ENCODE peak calls at places on chromosomes 4 and X, in eight cellular contexts. One of them, this sample, is unnamed.

GRCh38 chr4:139800082-139800481 is 134.5 kb downstream of the MGST2 start:
- DNase-seq in A673: no peak
- DNase-seq in glutamatergic neuron: no peak
- DNase-seq in CD4-positive, alpha-beta T cell: no peak
- DNase-seq in A549: no peak
- DNase-seq in activated B cell treated with CpG ODN at 0.5 μM for 24 hours: no peak
- DNase-seq in lower leg skin: no peak
- DNase-seq in heart right ventricle: no peak
- DNase-seq in this sample: no peak

GRCh38 chr4:7186516-7187296 is 5.6 kb upstream of the SORCS2 start:
- DNase-seq in A673: no peak
- DNase-seq in heart right ventricle: no peak
- DNase-seq in A549: no peak
- DNase-seq in activated B cell treated with CpG ODN at 0.5 μM for 24 hours: no peak
- DNase-seq in glutamatergic neuron: no peak
- DNase-seq in CD4-positive, alpha-beta T cell: no peak
- DNase-seq in lower leg skin: peak; percentile 74
- DNase-seq in this sample: no peak

GRCh38 chr4:41814565-41814964 is 66.0 kb upstream of the PHOX2B start:
- DNase-seq in CD4-positive, alpha-beta T cell: no peak
- DNase-seq in heart right ventricle: peak; percentile 11
- DNase-seq in glutamatergic neuron: peak; percentile 54
- DNase-seq in lower leg skin: no peak
- DNase-seq in A549: no peak
- DNase-seq in A673: peak; percentile 14
- DNase-seq in activated B cell treated with CpG ODN at 0.5 μM for 24 hours: no peak
- DNase-seq in this sample: no peak

GRCh38 chrX:13906103-13906502 is 89.2 kb upstream of the GPM6B start:
- DNase-seq in glutamatergic neuron: no peak
- DNase-seq in heart right ventricle: no peak
- DNase-seq in A673: peak; percentile 58
- DNase-seq in A549: no peak
- DNase-seq in CD4-positive, alpha-beta T cell: no peak
- DNase-seq in activated B cell treated with CpG ODN at 0.5 μM for 24 hours: no peak
- DNase-seq in lower leg skin: no peak
- DNase-seq in this sample: no peak

GRCh38 chr4:142243250-142243649 is 602.9 kb downstream of the INPP4B start:
- DNase-seq in activated B cell treated with CpG ODN at 0.5 μM for 24 hours: no peak
- DNase-seq in A673: no peak
- DNase-seq in CD4-positive, alpha-beta T cell: no peak
- DNase-seq in glutamatergic neuron: no peak
- DNase-seq in A549: no peak
- DNase-seq in lower leg skin: no peak
- DNase-seq in heart right ventricle: no peak
- DNase-seq in this sample: no peak

GRCh38 chrX:4588056-4588455 is 874.6 kb upstream of the PRKX start:
- DNase-seq in lower leg skin: no peak
- DNase-seq in activated B cell treated with CpG ODN at 0.5 μM for 24 hours: no peak
- DNase-seq in CD4-positive, alpha-beta T cell: no peak
- DNase-seq in A549: no peak
- DNase-seq in glutamatergic neuron: no peak
- DNase-seq in A673: peak; percentile 72
- DNase-seq in heart right ventricle: no peak
- DNase-seq in this sample: no peak

GRCh38 chr4:33429971-33430370 is 2709.8 kb downstream of the PCDH7 start:
- DNase-seq in lower leg skin: no peak
- DNase-seq in A549: no peak
- DNase-seq in activated B cell treated with CpG ODN at 0.5 μM for 24 hours: no peak
- DNase-seq in heart right ventricle: no peak
- DNase-seq in CD4-positive, alpha-beta T cell: no peak
- DNase-seq in glutamatergic neuron: no peak
- DNase-seq in A673: no peak
- DNase-seq in this sample: no peak

GRCh38 chrX:9352683-9353430 is 112.0 kb upstream of the TBL1X start:
- DNase-seq in lower leg skin: no peak
- DNase-seq in A673: no peak
- DNase-seq in activated B cell treated with CpG ODN at 0.5 μM for 24 hours: no peak
- DNase-seq in A549: no peak
- DNase-seq in glutamatergic neuron: no peak
- DNase-seq in CD4-positive, alpha-beta T cell: no peak
- DNase-seq in heart right ventricle: no peak
- DNase-seq in this sample: peak; percentile 78

GRCh38 chrX:153766098-153766817 is 2.2 kb downstream of the PLXNB3 start:
- DNase-seq in glutamatergic neuron: peak; percentile 28
- DNase-seq in CD4-positive, alpha-beta T cell: no peak
- DNase-seq in lower leg skin: no peak
- DNase-seq in heart right ventricle: peak; percentile 11
- DNase-seq in A549: no peak
- DNase-seq in activated B cell treated with CpG ODN at 0.5 μM for 24 hours: no peak
- DNase-seq in A673: peak; percentile 28
- DNase-seq in this sample: peak; percentile 79

GRCh38 chr4:187307131-187307530 is 583.5 kb upstream of the FAT1 start:
- DNase-seq in glutamatergic neuron: no peak
- DNase-seq in lower leg skin: no peak
- DNase-seq in activated B cell treated with CpG ODN at 0.5 μM for 24 hours: no peak
- DNase-seq in CD4-positive, alpha-beta T cell: no peak
- DNase-seq in A673: no peak
- DNase-seq in A549: no peak
- DNase-seq in heart right ventricle: no peak
- DNase-seq in this sample: no peak

GRCh38 chr4:140533951-140534480 is 10.0 kb downstream of the ELMOD2 start:
- DNase-seq in CD4-positive, alpha-beta T cell: no peak
- DNase-seq in activated B cell treated with CpG ODN at 0.5 μM for 24 hours: no peak
- DNase-seq in A549: no peak
- DNase-seq in lower leg skin: no peak
- DNase-seq in heart right ventricle: no peak
- DNase-seq in A673: no peak
- DNase-seq in glutamatergic neuron: no peak
- DNase-seq in this sample: no peak

GRCh38 chrX:133922390-133922772 is 63.0 kb downstream of the GPC3 start:
- DNase-seq in CD4-positive, alpha-beta T cell: no peak
- DNase-seq in activated B cell treated with CpG ODN at 0.5 μM for 24 hours: no peak
- DNase-seq in A549: no peak
- DNase-seq in glutamatergic neuron: no peak
- DNase-seq in lower leg skin: no peak
- DNase-seq in heart right ventricle: no peak
- DNase-seq in A673: no peak
- DNase-seq in this sample: peak; percentile 3

GRCh38 chr4:119315036-119315435 is 6.9 kb downstream of the FABP2 start:
- DNase-seq in lower leg skin: no peak
- DNase-seq in heart right ventricle: no peak
- DNase-seq in glutamatergic neuron: no peak
- DNase-seq in A673: no peak
- DNase-seq in A549: no peak
- DNase-seq in activated B cell treated with CpG ODN at 0.5 μM for 24 hours: no peak
- DNase-seq in CD4-positive, alpha-beta T cell: no peak
- DNase-seq in this sample: no peak

GRCh38 chr4:186570193-186570996 is 15.0 kb upstream of the MTNR1A start:
- DNase-seq in A549: no peak
- DNase-seq in glutamatergic neuron: no peak
- DNase-seq in A673: no peak
- DNase-seq in lower leg skin: no peak
- DNase-seq in activated B cell treated with CpG ODN at 0.5 μM for 24 hours: no peak
- DNase-seq in heart right ventricle: no peak
- DNase-seq in CD4-positive, alpha-beta T cell: no peak
- DNase-seq in this sample: no peak

GRCh38 chrX:120380699-120381098 is 18.8 kb downstream of the ATP1B4 start:
- DNase-seq in A673: peak; percentile 32
- DNase-seq in activated B cell treated with CpG ODN at 0.5 μM for 24 hours: no peak
- DNase-seq in CD4-positive, alpha-beta T cell: no peak
- DNase-seq in A549: peak; percentile 14
- DNase-seq in lower leg skin: no peak
- DNase-seq in glutamatergic neuron: no peak
- DNase-seq in heart right ventricle: no peak
- DNase-seq in this sample: peak; percentile 39

GRCh38 chr4:52877694-52878093 is 15.6 kb downstream of the RASL11B start:
- DNase-seq in A549: no peak
- DNase-seq in heart right ventricle: no peak
- DNase-seq in glutamatergic neuron: no peak
- DNase-seq in lower leg skin: no peak
- DNase-seq in CD4-positive, alpha-beta T cell: no peak
- DNase-seq in A673: no peak
- DNase-seq in activated B cell treated with CpG ODN at 0.5 μM for 24 hours: no peak
- DNase-seq in this sample: no peak

DNA sequence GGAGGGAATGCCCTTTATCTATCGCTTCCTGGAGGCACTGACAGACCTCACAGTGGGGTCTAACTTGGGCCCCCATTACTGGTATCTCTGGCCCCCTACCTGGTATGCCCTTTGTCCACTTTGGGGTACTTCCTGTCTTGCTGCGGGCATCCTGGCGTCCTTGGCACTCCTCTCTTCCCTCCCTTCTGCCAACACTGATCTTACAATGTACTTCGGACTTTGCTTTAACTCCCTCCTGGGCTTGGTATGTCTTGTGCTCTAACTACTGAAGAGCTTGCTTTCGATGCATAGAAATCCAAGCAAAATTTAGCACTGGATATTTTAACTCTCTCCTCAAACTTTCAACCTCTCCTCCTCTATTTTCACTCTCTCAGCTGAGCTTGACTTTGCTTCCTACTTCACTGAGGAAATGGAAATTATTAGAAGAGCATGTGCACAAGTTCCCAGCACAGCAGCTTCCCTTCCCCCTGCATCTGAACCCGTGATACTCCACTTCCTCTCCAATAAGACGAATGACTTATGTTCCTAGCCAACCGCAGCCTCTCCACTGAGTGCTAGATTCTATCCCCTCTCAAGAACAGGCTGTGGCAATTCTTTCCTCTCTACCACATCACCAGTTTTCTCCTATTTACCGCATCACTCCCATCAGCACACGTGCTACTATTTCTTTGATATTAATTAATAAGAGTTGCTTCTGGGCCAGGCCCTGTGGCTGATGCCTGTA is 52.9 kb downstream of the SUPT20HL2 start:
- DNase-seq in heart right ventricle: no peak
- DNase-seq in activated B cell treated with CpG ODN at 0.5 μM for 24 hours: no peak
- DNase-seq in CD4-positive, alpha-beta T cell: no peak
- DNase-seq in glutamatergic neuron: no peak
- DNase-seq in A549: no peak
- DNase-seq in A673: no peak
- DNase-seq in lower leg skin: peak; percentile 81
- DNase-seq in this sample: peak; percentile 54
- TF ChIP-seq CTCF in heart right ventricle: no peak
- TF ChIP-seq CTCF in activated B cell treated with CpG ODN at 0.5 μM for 24 hours: no peak
- TF ChIP-seq CTCF in CD4-positive, alpha-beta T cell: no peak
- TF ChIP-seq CTCF in glutamatergic neuron: no peak
- TF ChIP-seq CTCF in A549: no peak
- TF ChIP-seq CTCF in A673: no peak
- TF ChIP-seq CTCF in lower leg skin: no peak
- TF ChIP-seq CTCF in this sample: no peak

GRCh38 chr4:56876264-56876663 is 31.4 kb upstream of the REST start:
- DNase-seq in heart right ventricle: no peak
- DNase-seq in lower leg skin: no peak
- DNase-seq in CD4-positive, alpha-beta T cell: no peak
- DNase-seq in glutamatergic neuron: no peak
- DNase-seq in A549: no peak
- DNase-seq in activated B cell treated with CpG ODN at 0.5 μM for 24 hours: no peak
- DNase-seq in A673: no peak
- DNase-seq in this sample: no peak

GRCh38 chr4:56874918-56875317 is 32.8 kb upstream of the REST start:
- DNase-seq in A673: no peak
- DNase-seq in CD4-positive, alpha-beta T cell: no peak
- DNase-seq in A549: no peak
- DNase-seq in heart right ventricle: no peak
- DNase-seq in lower leg skin: no peak
- DNase-seq in activated B cell treated with CpG ODN at 0.5 μM for 24 hours: no peak
- DNase-seq in glutamatergic neuron: no peak
- DNase-seq in this sample: no peak

DNA sequence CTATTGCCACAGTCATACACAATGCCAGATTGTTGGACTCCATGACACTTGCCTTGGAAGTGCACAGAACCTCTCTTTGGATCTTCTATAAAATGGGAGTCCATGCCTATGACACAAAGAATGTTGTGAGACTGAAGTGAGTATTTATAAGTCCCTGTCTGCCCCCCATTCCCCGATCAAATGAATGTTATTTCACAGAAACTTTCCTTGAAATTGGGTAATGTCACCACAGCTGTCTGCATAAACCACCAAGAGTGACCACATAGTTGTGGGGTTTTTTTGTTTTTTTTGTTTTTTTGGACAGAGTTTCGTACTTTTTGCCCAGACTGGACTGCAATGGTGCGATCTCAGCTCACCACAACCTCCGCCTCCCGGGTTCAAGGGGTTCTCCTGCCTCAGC is 27.1 kb upstream of the REST start:
- DNase-seq in CD4-positive, alpha-beta T cell: no peak
- DNase-seq in activated B cell treated with CpG ODN at 0.5 μM for 24 hours: no peak
- DNase-seq in heart right ventricle: no peak
- DNase-seq in A549: no peak
- DNase-seq in lower leg skin: no peak
- DNase-seq in glutamatergic neuron: no peak
- DNase-seq in A673: no peak
- DNase-seq in this sample: no peak
- TF ChIP-seq CTCF in CD4-positive, alpha-beta T cell: no peak
- TF ChIP-seq CTCF in activated B cell treated with CpG ODN at 0.5 μM for 24 hours: no peak
- TF ChIP-seq CTCF in heart right ventricle: no peak
- TF ChIP-seq CTCF in A549: no peak
- TF ChIP-seq CTCF in lower leg skin: no peak
- TF ChIP-seq CTCF in glutamatergic neuron: no peak
- TF ChIP-seq CTCF in A673: no peak
- TF ChIP-seq CTCF in this sample: no peak

GRCh38 chr4:97911236-97911906 is 231.9 kb downstream of the STPG2 start:
- DNase-seq in A673: no peak
- DNase-seq in A549: no peak
- DNase-seq in heart right ventricle: no peak
- DNase-seq in lower leg skin: peak; percentile 78
- DNase-seq in activated B cell treated with CpG ODN at 0.5 μM for 24 hours: no peak
- DNase-seq in glutamatergic neuron: no peak
- DNase-seq in CD4-positive, alpha-beta T cell: no peak
- DNase-seq in this sample: no peak

GRCh38 chr4:97912151-97912550 is 231.1 kb downstream of the STPG2 start:
- DNase-seq in activated B cell treated with CpG ODN at 0.5 μM for 24 hours: no peak
- DNase-seq in glutamatergic neuron: no peak
- DNase-seq in A549: no peak
- DNase-seq in A673: no peak
- DNase-seq in lower leg skin: no peak
- DNase-seq in CD4-positive, alpha-beta T cell: no peak
- DNase-seq in heart right ventricle: no peak
- DNase-seq in this sample: no peak

DNA sequence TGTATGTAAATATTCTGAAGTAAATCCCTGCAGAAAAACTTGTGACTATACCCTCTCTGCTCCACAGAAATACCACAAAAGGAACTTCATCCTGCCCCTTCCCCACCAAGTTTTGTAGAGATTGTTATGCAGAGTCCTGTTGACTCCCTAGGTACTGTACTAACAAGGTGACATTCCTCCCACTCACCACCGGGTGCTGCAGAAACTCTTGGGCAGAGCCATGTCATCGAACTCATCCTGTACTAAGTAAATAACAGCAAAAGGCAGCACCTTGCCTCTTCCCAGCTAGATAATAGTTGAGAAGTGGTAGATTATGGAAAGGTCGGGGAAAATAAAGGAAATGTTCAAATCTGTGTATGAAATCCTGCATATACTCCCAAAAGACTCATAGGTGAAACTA is 233.3 kb downstream of the STPG2 start:
- DNase-seq in glutamatergic neuron: no peak
- DNase-seq in A549: peak; percentile 5
- DNase-seq in activated B cell treated with CpG ODN at 0.5 μM for 24 hours: no peak
- DNase-seq in A673: peak; percentile 2
- DNase-seq in lower leg skin: no peak
- DNase-seq in heart right ventricle: no peak
- DNase-seq in CD4-positive, alpha-beta T cell: no peak
- DNase-seq in this sample: peak; percentile 2
- TF ChIP-seq CTCF in glutamatergic neuron: no peak
- TF ChIP-seq CTCF in A549: no peak
- TF ChIP-seq CTCF in activated B cell treated with CpG ODN at 0.5 μM for 24 hours: no peak
- TF ChIP-seq CTCF in A673: peak; percentile 28
- TF ChIP-seq CTCF in lower leg skin: no peak
- TF ChIP-seq CTCF in heart right ventricle: no peak
- TF ChIP-seq CTCF in CD4-positive, alpha-beta T cell: no peak
- TF ChIP-seq CTCF in this sample: no peak

GRCh38 chrX:80184854-80185253 is 170.3 kb downstream of the TBX22 start:
- DNase-seq in heart right ventricle: no peak
- DNase-seq in A673: no peak
- DNase-seq in A549: no peak
- DNase-seq in lower leg skin: no peak
- DNase-seq in CD4-positive, alpha-beta T cell: no peak
- DNase-seq in glutamatergic neuron: no peak
- DNase-seq in activated B cell treated with CpG ODN at 0.5 μM for 24 hours: no peak
- DNase-seq in this sample: no peak
- TF ChIP-seq CTCF in heart right ventricle: no peak
- TF ChIP-seq CTCF in A673: no peak
- TF ChIP-seq CTCF in A549: no peak
- TF ChIP-seq CTCF in lower leg skin: no peak
- TF ChIP-seq CTCF in CD4-positive, alpha-beta T cell: no peak
- TF ChIP-seq CTCF in glutamatergic neuron: no peak
- TF ChIP-seq CTCF in activated B cell treated with CpG ODN at 0.5 μM for 24 hours: no peak
- TF ChIP-seq CTCF in this sample: no peak